ENCODE peak calls at places on chromosomes 3 and 15, in four cellular contexts. One of them, this sample, is unnamed.

GRCh38 chr3:150225986-150226385 is 182.1 kb upstream of the TSC22D2 start:
- DNase-seq in K562: no peak
- DNase-seq in GM12878: no peak
- DNase-seq in HepG2: no peak
- DNase-seq in this sample: no peak

GRCh38 chr3:59368887-59369286 is 319.1 kb upstream of the CFAP20DC start:
- DNase-seq in K562: no peak
- DNase-seq in GM12878: no peak
- DNase-seq in HepG2: no peak
- DNase-seq in this sample: no peak

GRCh38 chr15:100910556-100910955 is 8.6 kb upstream of the LRRK1 start:
- DNase-seq in K562: no peak
- DNase-seq in GM12878: no peak
- DNase-seq in HepG2: no peak
- DNase-seq in this sample: no peak

GRCh38 chr3:169923189-169923588 is 11.8 kb downstream of the SAMD7 start:
- DNase-seq in K562: no peak
- DNase-seq in GM12878: no peak
- DNase-seq in HepG2: peak
- DNase-seq in this sample: no peak

GRCh38 chr3:185082149-185082548 is 70.7 kb downstream of the C3orf70 start:
- DNase-seq in K562: no peak
- DNase-seq in GM12878: no peak
- DNase-seq in HepG2: no peak
- DNase-seq in this sample: no peak

GRCh38 chr3:132276228-132276906 is 40.8 kb upstream of the ACP3 start:
- DNase-seq in K562: no peak
- DNase-seq in GM12878: no peak
- DNase-seq in HepG2: no peak
- DNase-seq in this sample: no peak

GRCh38 chr3:195095035-195095703 is 175.8 kb downstream of the XXYLT1 start:
- DNase-seq in K562: no peak
- DNase-seq in GM12878: peak
- DNase-seq in HepG2: no peak
- DNase-seq in this sample: no peak

GRCh38 chr15:25171111-25171811 is 216.5 kb downstream of the SNRPN start:
- DNase-seq in K562: no peak
- DNase-seq in GM12878: no peak
- DNase-seq in HepG2: no peak
- DNase-seq in this sample: no peak

GRCh38 chr3:130093741-130094391 is 12.2 kb downstream of the ALG1L2 start:
- DNase-seq in K562: peak
- DNase-seq in GM12878: peak
- DNase-seq in HepG2: no peak
- DNase-seq in this sample: no peak

GRCh38 chr3:42762046-42762724 is 10.9 kb downstream of the CCDC13 start:
- DNase-seq in K562: no peak
- DNase-seq in GM12878: no peak
- DNase-seq in HepG2: no peak
- DNase-seq in this sample: no peak

GRCh38 chr3:176734146-176734545 is 463.1 kb downstream of the TBL1XR1 start:
- DNase-seq in K562: peak
- DNase-seq in GM12878: no peak
- DNase-seq in HepG2: no peak
- DNase-seq in this sample: no peak

GRCh38 chr15:51156957-51157356 is 62.3 kb upstream of the TNFAIP8L3 start:
- DNase-seq in K562: no peak
- DNase-seq in GM12878: no peak
- DNase-seq in HepG2: no peak
- DNase-seq in this sample: no peak

GRCh38 chr3:129040579-129041300 is 19.8 kb upstream of the GP9 start:
- DNase-seq in K562: no peak
- DNase-seq in GM12878: no peak
- DNase-seq in HepG2: no peak
- DNase-seq in this sample: no peak

GRCh38 chr3:59982510-59982909 is 932.7 kb upstream of the CFAP20DC start:
- DNase-seq in K562: no peak
- DNase-seq in GM12878: no peak
- DNase-seq in HepG2: no peak
- DNase-seq in this sample: no peak

GRCh38 chr3:160446522-160447056 is 3.0 kb downstream of the TRIM59 start:
- DNase-seq in K562: no peak
- DNase-seq in GM12878: no peak
- DNase-seq in HepG2: no peak
- DNase-seq in this sample: no peak

GRCh38 chr3:155704771-155705559 is 39.9 kb downstream of the PLCH1 start:
- DNase-seq in K562: no peak
- DNase-seq in GM12878: no peak
- DNase-seq in HepG2: peak
- DNase-seq in this sample: no peak

GRCh38 chr3:150253622-150254021 is 154.5 kb upstream of the TSC22D2 start:
- DNase-seq in K562: no peak
- DNase-seq in GM12878: no peak
- DNase-seq in HepG2: peak
- DNase-seq in this sample: no peak

GRCh38 chr3:57093489-57093888 is 33.0 kb downstream of the SPATA12 start:
- DNase-seq in K562: no peak
- DNase-seq in GM12878: no peak
- DNase-seq in HepG2: no peak
- DNase-seq in this sample: no peak

GRCh38 chr3:98846101-98846500 is 55.4 kb downstream of the DCBLD2 start:
- DNase-seq in K562: no peak
- DNase-seq in GM12878: no peak
- DNase-seq in HepG2: no peak
- DNase-seq in this sample: no peak

GRCh38 chr3:137647179-137647578 is 116.9 kb upstream of the SOX14 start:
- DNase-seq in K562: no peak
- DNase-seq in GM12878: no peak
- DNase-seq in HepG2: no peak
- DNase-seq in this sample: no peak

GRCh38 chr15:96406701-96407100 is 76.2 kb downstream of the NR2F2 start:
- DNase-seq in K562: no peak
- DNase-seq in GM12878: no peak
- DNase-seq in HepG2: no peak
- DNase-seq in this sample: no peak

GRCh38 chr15:27767918-27768640 is 331.0 kb downstream of the OCA2 start:
- DNase-seq in K562: no peak
- DNase-seq in GM12878: no peak
- DNase-seq in HepG2: no peak
- DNase-seq in this sample: no peak

GRCh38 chr3:2154596-2154995 is 55.9 kb downstream of the CNTN4 start:
- DNase-seq in K562: no peak
- DNase-seq in GM12878: no peak
- DNase-seq in HepG2: no peak
- DNase-seq in this sample: no peak

GRCh38 chr15:41936155-41936554 is 36.2 kb downstream of the EHD4 start:
- DNase-seq in K562: no peak
- DNase-seq in GM12878: no peak
- DNase-seq in HepG2: no peak
- DNase-seq in this sample: no peak

GRCh38 chr3:179513867-179514266 is 48.9 kb upstream of the ACTL6A start:
- DNase-seq in K562: no peak
- DNase-seq in GM12878: no peak
- DNase-seq in HepG2: no peak
- DNase-seq in this sample: no peak

GRCh38 chr15:52709172-52709979 is 30.2 kb upstream of the ATOSA start:
- DNase-seq in K562: no peak
- DNase-seq in GM12878: no peak
- DNase-seq in HepG2: peak
- DNase-seq in this sample: peak

GRCh38 chr15:32671339-32672325 is 30.1 kb downstream of the SCG5 start:
- DNase-seq in K562: no peak
- DNase-seq in GM12878: no peak
- DNase-seq in HepG2: no peak
- DNase-seq in this sample: no peak

GRCh38 chr3:139695701-139696422 is 18.1 kb upstream of the NMNAT3 start:
- DNase-seq in K562: no peak
- DNase-seq in GM12878: no peak
- DNase-seq in HepG2: no peak
- DNase-seq in this sample: no peak

GRCh38 chr3:183185696-183186095 is 23.2 kb upstream of the LAMP3 start:
- DNase-seq in K562: no peak
- DNase-seq in GM12878: peak
- DNase-seq in HepG2: no peak
- DNase-seq in this sample: no peak

GRCh38 chr3:12679468-12679867 is 15.6 kb upstream of the RAF1 start:
- DNase-seq in K562: no peak
- DNase-seq in GM12878: no peak
- DNase-seq in HepG2: peak
- DNase-seq in this sample: no peak

GRCh38 chr15:58179206-58179605 is 41.0 kb downstream of the AQP9 start:
- DNase-seq in K562: peak
- DNase-seq in GM12878: no peak
- DNase-seq in HepG2: no peak
- DNase-seq in this sample: no peak

GRCh38 chr15:58179741-58180381 is 41.7 kb downstream of the AQP9 start:
- DNase-seq in K562: peak
- DNase-seq in GM12878: no peak
- DNase-seq in HepG2: no peak
- DNase-seq in this sample: no peak

GRCh38 chr15:58178668-58179067 is 40.5 kb downstream of the AQP9 start:
- DNase-seq in K562: no peak
- DNase-seq in GM12878: no peak
- DNase-seq in HepG2: no peak
- DNase-seq in this sample: no peak

GRCh38 chr15:58185439-58185838 is 47.3 kb downstream of the AQP9 start:
- DNase-seq in K562: no peak
- DNase-seq in GM12878: no peak
- DNase-seq in HepG2: no peak
- DNase-seq in this sample: no peak

GRCh38 chr15:58182460-58183163 is 44.4 kb downstream of the AQP9 start:
- DNase-seq in K562: peak
- DNase-seq in GM12878: no peak
- DNase-seq in HepG2: peak
- DNase-seq in this sample: peak
- TF ChIP-seq FOXK2 in K562: no peak
- TF ChIP-seq FOXK2 in GM12878: no peak
- TF ChIP-seq FOXK2 in HepG2: no peak
- TF ChIP-seq FOXK2 in this sample: no peak

DNA sequence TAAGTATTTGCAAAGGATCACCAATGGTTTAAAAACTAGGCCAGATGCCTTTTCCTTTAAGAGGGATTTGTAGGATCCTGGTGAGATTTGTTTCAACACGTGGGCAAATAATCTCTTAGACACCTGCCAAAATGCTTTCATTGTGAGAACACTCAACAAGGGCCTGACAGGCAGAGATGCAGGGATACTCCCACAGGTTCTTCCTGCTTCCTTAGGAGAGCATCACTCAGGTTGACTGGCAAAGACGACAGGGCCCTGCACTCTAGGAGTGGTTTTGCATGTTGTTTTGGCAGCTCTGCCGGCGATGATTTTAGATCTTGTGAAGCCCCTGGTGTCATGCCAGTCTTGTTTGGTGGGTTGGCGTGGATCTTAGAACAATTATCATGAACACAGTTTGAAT is 184.5 kb downstream of the NR1D2 start:
- DNase-seq in K562: no peak
- DNase-seq in GM12878: no peak
- DNase-seq in HepG2: no peak
- DNase-seq in this sample: no peak
- TF ChIP-seq BHLHE40 in K562: no peak
- TF ChIP-seq BHLHE40 in GM12878: no peak
- TF ChIP-seq BHLHE40 in HepG2: no peak
- TF ChIP-seq BHLHE40 in this sample: no peak

DNA sequence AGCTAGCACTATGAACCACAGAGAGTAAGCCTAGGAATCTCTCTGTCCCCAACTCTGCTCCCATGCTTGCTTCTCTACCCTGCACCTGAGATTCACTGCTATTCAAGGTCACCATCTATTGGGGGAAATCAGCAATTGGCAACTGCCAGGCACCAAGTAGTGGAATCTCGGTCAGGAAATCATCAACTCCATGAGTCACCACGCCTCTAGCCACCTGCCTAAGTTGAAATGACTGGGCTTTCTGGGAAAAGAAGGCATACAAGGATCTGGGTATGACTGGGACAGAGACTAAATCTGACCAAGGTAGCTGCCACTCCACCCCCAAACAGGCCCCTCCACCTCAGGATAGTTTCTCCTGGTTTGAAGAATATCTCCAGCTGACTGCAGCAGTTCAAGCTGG is 464.1 kb upstream of the CBLB start:
- DNase-seq in K562: no peak
- DNase-seq in GM12878: peak
- DNase-seq in HepG2: no peak
- DNase-seq in this sample: no peak
- TF ChIP-seq SP1 in K562: no peak
- TF ChIP-seq SP1 in GM12878: no peak
- TF ChIP-seq SP1 in HepG2: no peak
- TF ChIP-seq SP1 in this sample: no peak

DNA sequence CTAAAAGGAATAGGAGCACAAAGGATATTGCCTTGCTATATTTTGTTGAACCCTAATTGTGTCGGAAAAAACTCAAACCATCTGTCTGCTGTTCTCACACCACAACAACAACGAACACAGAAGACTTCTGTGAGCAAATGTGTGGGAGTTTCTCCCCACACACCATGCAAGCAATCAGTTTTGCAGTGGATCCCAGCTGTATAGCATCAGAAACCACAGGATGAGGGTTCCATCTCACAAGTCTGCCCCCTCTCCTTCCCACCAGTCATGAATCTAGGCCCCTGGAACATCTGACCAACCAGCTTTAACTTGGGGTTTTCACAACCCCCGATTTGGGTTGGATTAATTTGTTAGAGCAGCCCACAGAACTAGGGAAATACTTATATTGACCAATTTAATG is 91.3 kb upstream of the SLC4A7 start:
- DNase-seq in K562: no peak
- DNase-seq in GM12878: no peak
- DNase-seq in HepG2: no peak
- DNase-seq in this sample: no peak
- TF ChIP-seq FOXK2 in K562: no peak
- TF ChIP-seq FOXK2 in GM12878: no peak
- TF ChIP-seq FOXK2 in HepG2: no peak
- TF ChIP-seq FOXK2 in this sample: no peak